ENCODE peak calls at places on chromosomes 1 and 21, in five cellular contexts. W, Y, C, N and T are unnamed samples.

GRCh38 chr1:225354906-225355305 is 72.9 kb downstream of the LBR start:
- DNase-seq in C (no peak), Y (no peak), W (no peak), N (no peak), T (no peak)

GRCh38 chr21:19490481-19490880 is 1086.9 kb upstream of the TMPRSS15 start:
- DNase-seq in N (no peak), W (peak; percentile 67), C (no peak), Y (no peak), T (no peak)

GRCh38 chr1:244106837-244107491 is 55.9 kb downstream of the ZBTB18 start:
- DNase-seq in Y (no peak), C (no peak), W (no peak), N (no peak), T (no peak)

GRCh38 chr1:246503341-246503740 is 3.7 kb downstream of the SMYD3 start:
- DNase-seq in Y (no peak), N (no peak), W (no peak), C (no peak), T (no peak)

GRCh38 chr1:219085988-219086387 is 87.7 kb upstream of the LYPLAL1 start:
- DNase-seq in N (no peak), C (no peak), W (no peak), Y (no peak), T (no peak)

GRCh38 chr1:16996845-16997244 is 14.9 kb downstream of the ATP13A2 start:
- DNase-seq in C (no peak), Y (no peak), W (no peak), N (no peak), T (no peak)

GRCh38 chr1:192284927-192285326 is 31.9 kb upstream of the RGS21 start:
- DNase-seq in C (no peak), N (no peak), W (no peak), Y (no peak), T (no peak)

GRCh38 chr1:207335695-207336363 is 14.4 kb downstream of the CD55 start:
- DNase-seq in Y (no peak), W (no peak), N (no peak), C (no peak), T (peak; percentile 91)

GRCh38 chr1:86950712-86951111 is 36.3 kb downstream of the HS2ST1 start:
- DNase-seq in W (peak; percentile 19), C (no peak), N (no peak), Y (no peak), T (no peak)

GRCh38 chr21:33299181-33299752 is 25.5 kb upstream of the IFNAR1 start:
- DNase-seq in Y (no peak), N (no peak), C (no peak), W (no peak), T (peak; percentile 25)

GRCh38 chr1:12059722-12060464 is 3.2 kb upstream of the TNFRSF8 start:
- DNase-seq in N (no peak), W (no peak), C (no peak), Y (no peak), T (no peak)

GRCh38 chr1:52403566-52404115 is 582 bp downstream of the ORC1 start:
- DNase-seq in W (peak; percentile 86), N (peak; percentile 55), C (peak; percentile 59), Y (peak; percentile 45), T (peak; percentile 41)

GRCh38 chr1:47767741-47768100 is 229.5 kb downstream of the TRABD2B start:
- DNase-seq in Y (no peak), C (no peak), W (no peak), N (no peak), T (no peak)

GRCh38 chr21:21109736-21110135 is 111.5 kb downstream of the NCAM2 start:
- DNase-seq in Y (no peak), C (no peak), N (no peak), W (no peak), T (no peak)

GRCh38 chr21:16058896-16059295 is 329.1 kb downstream of the USP25 start:
- DNase-seq in C (no peak), Y (no peak), N (no peak), W (no peak), T (no peak)

GRCh38 chr1:201216395-201217085 is 25.9 kb downstream of the IGFN1 start:
- DNase-seq in W (no peak), C (no peak), Y (no peak), N (no peak), T (no peak)

GRCh38 chr1:119631086-119631432 is 17.0 kb downstream of the ZNF697 start:
- DNase-seq in C (no peak), Y (no peak), N (no peak), W (no peak), T (no peak)

GRCh38 chr21:34881421-34881820 is 167.7 kb downstream of the RUNX1 start:
- DNase-seq in N (no peak), Y (no peak), C (no peak), W (no peak), T (no peak)

GRCh38 chr21:34883501-34884271 is 165.4 kb downstream of the RUNX1 start:
- DNase-seq in C (no peak), N (no peak), W (no peak), Y (no peak), T (no peak)

GRCh38 chr21:34880401-34880800 is 168.7 kb downstream of the RUNX1 start:
- DNase-seq in W (no peak), N (no peak), C (no peak), Y (no peak), T (no peak)

GRCh38 chr21:34882719-34883131 is 166.4 kb downstream of the RUNX1 start:
- DNase-seq in C (no peak), W (no peak), Y (no peak), N (no peak), T (no peak)

GRCh38 chr21:34881894-34882371 is 167.2 kb downstream of the RUNX1 start:
- DNase-seq in C (no peak), N (no peak), Y (no peak), W (no peak), T (no peak)
- H3K9ac ChIP-seq in C (no peak overlapping the region), N (peak overlapping the region; percentile 42), Y (no peak overlapping the region), W (peak overlapping the region; percentile 1), T (no peak overlapping the region)

DNA sequence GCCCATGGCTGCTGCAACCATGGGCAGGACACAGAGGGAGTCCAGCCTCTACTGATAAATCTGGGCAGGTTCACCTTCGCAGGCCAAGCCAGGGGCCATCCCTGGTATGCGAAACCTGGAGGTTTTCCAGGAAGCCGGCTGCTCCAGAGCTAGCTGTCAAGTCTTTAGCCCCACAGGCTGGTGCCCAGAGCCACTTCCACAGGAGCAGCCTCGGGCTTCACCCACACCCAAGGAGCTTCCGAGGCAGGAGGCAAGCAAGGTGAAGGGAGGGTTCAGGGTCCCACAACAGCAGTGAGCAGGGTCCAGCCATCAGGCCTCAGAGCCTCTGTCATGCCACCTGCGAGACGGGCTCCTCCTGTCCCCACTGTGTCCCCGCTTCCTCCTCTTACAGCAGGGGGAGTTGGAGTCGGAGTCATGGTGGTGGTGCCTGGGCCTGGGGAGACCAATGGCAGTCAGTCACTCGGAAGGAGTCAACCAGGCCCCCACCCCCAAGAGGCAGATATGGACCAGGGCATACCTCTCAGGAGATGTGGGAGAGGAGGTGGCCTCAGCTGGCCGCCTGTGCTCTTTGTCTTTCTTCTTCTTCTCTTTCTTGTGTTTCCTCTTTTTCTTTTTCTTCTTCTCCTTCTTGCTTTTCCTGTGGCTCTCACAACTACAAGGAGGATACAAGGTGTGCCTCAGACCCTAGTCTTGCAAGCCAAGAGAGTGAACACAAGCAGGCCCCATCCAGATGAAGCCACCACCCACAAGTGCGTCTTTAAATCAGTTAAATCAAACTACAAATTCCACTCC is 2.1 kb downstream of the C1orf35 start:
- DNase-seq in W (peak; percentile 42), Y (no peak), C (no peak), N (no peak), T (no peak)
- TF ChIP-seq ATF3 in W (no peak), Y (no peak), C (no peak), N (no peak), T (no peak)

GRCh38 chr1:7590426-7590790 is 180.7 kb upstream of the VAMP3 start:
- DNase-seq in C (no peak), Y (no peak), N (no peak), W (no peak), T (no peak)
- H3K9ac ChIP-seq in C (no peak overlapping the region), Y (no peak overlapping the region), N (no peak overlapping the region), W (no peak overlapping the region), T (no peak overlapping the region)

GRCh38 chr1:9724706-9725476 is 73.4 kb downstream of the PIK3CD start:
- DNase-seq in N (peak; percentile 33), C (peak; percentile 64), W (peak; percentile 91), Y (peak; percentile 58), T (no peak)
- TF ChIP-seq ATF3 in N (no peak), C (no peak), W (no peak), Y (no peak), T (no peak)

GRCh38 chr1:183909672-183910071 is 104.8 kb downstream of the RGL1 start:
- DNase-seq in N (no peak), Y (no peak), C (no peak), W (no peak), T (no peak)
- H3K9ac ChIP-seq in N (no peak overlapping the region), Y (no peak overlapping the region), C (no peak overlapping the region), W (no peak overlapping the region), T (peak overlapping the region; percentile 72)

GRCh38 chr1:245179706-245180105 is 24.9 kb downstream of the KIF26B start:
- DNase-seq in Y (no peak), C (no peak), W (no peak), N (no peak), T (no peak)

GRCh38 chr1:245182028-245182427 is 27.2 kb downstream of the KIF26B start:
- DNase-seq in Y (no peak), W (no peak), C (no peak), N (no peak), T (no peak)

GRCh38 chr1:245183429-245183828 is 28.6 kb downstream of the KIF26B start:
- DNase-seq in C (no peak), N (no peak), Y (no peak), W (no peak), T (no peak)

GRCh38 chr1:245181123-245181522 is 26.3 kb downstream of the KIF26B start:
- DNase-seq in C (no peak), Y (no peak), N (no peak), W (no peak), T (no peak)

GRCh38 chr1:245180496-245180895 is 25.7 kb downstream of the KIF26B start:
- DNase-seq in N (no peak), Y (no peak), W (no peak), C (no peak), T (no peak)
- TF ChIP-seq ATF3 in N (no peak), Y (no peak), W (no peak), C (no peak), T (no peak)

DNA sequence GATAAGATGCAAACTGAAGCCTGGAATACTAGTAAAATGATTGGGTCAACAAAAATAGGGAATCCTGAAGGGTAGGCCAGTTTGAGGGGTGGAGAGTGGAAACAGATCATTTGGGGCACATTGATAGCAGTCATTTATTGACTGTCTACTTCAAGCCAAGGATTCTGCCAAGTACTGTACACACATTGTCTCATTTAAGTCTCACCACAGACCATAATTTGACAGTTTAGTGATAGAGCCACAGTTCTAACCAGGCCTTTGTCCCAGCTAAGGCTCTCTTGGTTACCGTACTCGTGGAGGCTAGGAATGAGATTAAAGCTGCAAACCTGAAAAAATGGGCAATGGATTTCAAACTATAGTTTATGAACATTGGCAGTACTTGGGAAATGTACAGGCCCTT is 11.2 kb downstream of the RBM15 start:
- DNase-seq in N (no peak), Y (no peak), C (no peak), W (no peak), T (no peak)
- H3K9ac ChIP-seq in N (no peak overlapping the region), Y (no peak overlapping the region), C (no peak overlapping the region), W (peak overlapping the region; percentile 12), T (no peak overlapping the region)

GRCh38 chr1:78441921-78442320 is 48.9 kb upstream of the PTGFR start:
- DNase-seq in Y (no peak), W (no peak), C (no peak), N (no peak), T (no peak)
- TF ChIP-seq ATF3 in Y (no peak), W (no peak), C (no peak), N (no peak), T (no peak)